ENCODE peak calls at places on chromosomes 6 and 20, in ten cellular contexts. Y is aorta; Z is IMR-90; P is effector memory CD4-positive, alpha-beta T cell; C is SJCRH30; Q is RWPE2; D is lower lobe of right lung; J is fibroblast of lung; F is heart right ventricle; N is uterus. M is an unnamed sample. For H3K36me3, the result is how much of the 10 kb centered on the place peaks cover.

GRCh38 chr6:56729719-56730118 is 87.0 kb upstream of the DST start:
- DNase-seq in Y (no peak), Z (peak), P (no peak), C (no peak), Q (no peak), D (no peak), J (peak), F (no peak), N (no peak), M (no peak)

GRCh38 chr6:116180375-116180774 is 54.4 kb upstream of the COL10A1 start:
- DNase-seq in Y (no peak), Z (no peak), P (no peak), C (no peak), Q (no peak), D (no peak), J (no peak), F (no peak), N (no peak), M (no peak)

GRCh38 chr6:149890629-149891045 is 7.3 kb downstream of the RAET1E start:
- DNase-seq in Y (no peak), Z (no peak), P (no peak), C (no peak), Q (no peak), D (no peak), J (no peak), F (no peak), N (no peak), M (no peak)

GRCh38 chr6:157570752-157571151 is 189.8 kb downstream of the ZDHHC14 start:
- DNase-seq in Y (no peak), Z (no peak), P (no peak), C (no peak), Q (no peak), D (no peak), J (no peak), F (no peak), N (no peak), M (no peak)

GRCh38 chr6:33375143-33375649 is 16.4 kb upstream of the KIFC1 start:
- DNase-seq in Y (peak), Z (peak), P (no peak), C (no peak), Q (peak), D (peak), J (peak), F (peak), N (peak), M (peak)

GRCh38 chr20:4937422-4938319 is 63.6 kb downstream of the SLC23A2 start:
- DNase-seq in Y (no peak), Z (peak), P (no peak), C (peak), Q (no peak), D (no peak), J (no peak), F (no peak), N (no peak), M (no peak)

GRCh38 chr6:155130161-155130853 is 133.5 kb upstream of the CLDN20 start:
- DNase-seq in Y (no peak), Z (no peak), P (no peak), C (no peak), Q (no peak), D (no peak), J (peak), F (no peak), N (no peak), M (no peak)

GRCh38 chr6:127939442-127940066 is 38.7 kb upstream of the THEMIS start:
- DNase-seq in Y (no peak), Z (no peak), P (no peak), C (no peak), Q (no peak), D (no peak), J (peak), F (no peak), N (no peak), M (no peak)

GRCh38 chr6:8085053-8085511 is 17.3 kb downstream of the EEF1E1 start:
- DNase-seq in Y (peak), Z (peak), P (no peak), C (peak), Q (peak), D (no peak), J (peak), F (no peak), N (no peak), M (no peak)

GRCh38 chr6:30411515-30412207 is 66.7 kb downstream of the RPP21 start:
- DNase-seq in Y (peak), Z (peak), P (peak), C (peak), Q (no peak), D (peak), J (peak), F (peak), N (peak), M (no peak)

GRCh38 chr20:11799131-11799800 is 118.4 kb upstream of the BTBD3 start:
- DNase-seq in Y (no peak), Z (no peak), P (no peak), C (no peak), Q (no peak), D (no peak), J (no peak), F (no peak), N (no peak), M (no peak)

GRCh38 chr6:165204807-165205545 is 104.4 kb downstream of the C6orf118 start:
- DNase-seq in Y (no peak), Z (no peak), P (no peak), C (no peak), Q (no peak), D (no peak), J (no peak), F (no peak), N (no peak), M (no peak)

GRCh38 chr6:45595010-45595851 is 217.5 kb upstream of the SUPT3H start:
- DNase-seq in Y (no peak), Z (no peak), P (no peak), C (no peak), Q (no peak), D (no peak), J (no peak), F (no peak), N (no peak), M (no peak)

GRCh38 chr6:166942393-166943168 is 13.8 kb downstream of the RNASET2 start:
- DNase-seq in Y (no peak), Z (peak), P (peak), C (no peak), Q (no peak), D (peak), J (peak), F (no peak), N (no peak), M (no peak)

GRCh38 chr6:163001341-163001740 is 273.6 kb downstream of the PACRG start:
- DNase-seq in Y (no peak), Z (no peak), P (no peak), C (no peak), Q (no peak), D (no peak), J (peak), F (no peak), N (no peak), M (no peak)

GRCh38 chr20:1295276-1295930 is 29.3 kb downstream of the SNPH start:
- DNase-seq in Y (no peak), Z (no peak), P (no peak), C (no peak), Q (no peak), D (no peak), J (no peak), F (no peak), N (no peak), M (no peak)

GRCh38 chr6:39729945-39730344 is 4.7 kb upstream of the KIF6 start:
- DNase-seq in Y (no peak), Z (no peak), P (no peak), C (no peak), Q (no peak), D (no peak), J (no peak), F (no peak), N (no peak), M (no peak)

GRCh38 chr6:26330835-26331808 is 33.9 kb upstream of the BTN3A2 start:
- DNase-seq in Y (no peak), Z (peak), P (no peak), C (no peak), Q (no peak), D (no peak), J (peak), F (no peak), N (no peak), M (no peak)

GRCh38 chr6:26223213-26223612 is 136.0 kb downstream of the HFE start:
- DNase-seq in Y (no peak), Z (peak), P (no peak), C (no peak), Q (no peak), D (no peak), J (peak), F (no peak), N (no peak), M (no peak)

GRCh38 chr6:19705606-19706005 is 131.6 kb upstream of the ID4 start:
- DNase-seq in Y (no peak), Z (peak), P (no peak), C (no peak), Q (no peak), D (no peak), J (peak), F (no peak), N (no peak), M (no peak)

GRCh38 chr6:160917581-160917980 is 74.0 kb upstream of the MAP3K4 start:
- DNase-seq in Y (no peak), Z (no peak), P (no peak), C (no peak), Q (no peak), D (no peak), J (no peak), F (no peak), N (no peak), M (no peak)

GRCh38 chr6:10585232-10585887 is 64.2 kb downstream of the GCNT2 start:
- DNase-seq in Y (no peak), Z (no peak), P (no peak), C (no peak), Q (no peak), D (no peak), J (peak), F (no peak), N (no peak), M (no peak)

GRCh38 chr6:113684382-113684901 is 172.7 kb upstream of the MARCKS start:
- DNase-seq in Y (no peak), Z (peak), P (no peak), C (no peak), Q (no peak), D (no peak), J (peak), F (no peak), N (no peak), M (peak)

DNA sequence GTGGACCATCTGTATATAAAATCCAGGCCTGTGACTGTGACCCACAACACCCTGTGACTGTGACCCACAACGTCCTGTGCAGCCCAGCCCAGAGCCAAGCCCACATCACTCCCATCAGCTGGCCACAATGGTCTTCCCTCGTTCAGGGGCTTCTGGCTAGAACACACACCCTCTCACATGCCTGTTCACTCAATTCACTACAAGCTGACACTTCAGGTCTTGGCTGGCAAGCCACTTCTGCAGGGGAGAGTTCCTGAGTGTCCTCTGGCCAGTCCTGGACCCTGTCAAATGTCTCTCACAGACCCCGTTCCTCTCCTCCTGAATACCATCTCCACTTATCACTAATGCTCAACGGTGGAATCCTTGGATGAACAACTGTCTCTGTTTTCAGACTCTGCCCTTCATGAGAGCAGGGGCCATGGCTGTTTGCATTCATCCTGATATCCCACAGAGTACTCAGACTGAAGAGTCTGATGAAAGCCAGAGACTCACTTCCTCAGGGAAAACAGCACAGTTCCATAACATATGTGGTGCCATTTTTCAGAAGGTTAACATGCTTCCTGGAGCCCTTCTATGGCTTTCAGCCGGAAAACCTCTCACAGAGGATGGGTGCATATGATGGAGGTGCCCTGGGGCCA is 56.0 kb downstream of the MYH7B start:
- DNase-seq in Y (no peak), Z (no peak), P (no peak), C (peak), Q (peak), D (no peak), J (no peak), F (no peak), N (no peak), M (no peak)
- H3K36me3 ChIP-seq in Y (under half), Z (half or more), P (half or more), C (half or more), Q (half or more), D (half or more), J (under half), F (under half), N (under half), M (under half)

DNA sequence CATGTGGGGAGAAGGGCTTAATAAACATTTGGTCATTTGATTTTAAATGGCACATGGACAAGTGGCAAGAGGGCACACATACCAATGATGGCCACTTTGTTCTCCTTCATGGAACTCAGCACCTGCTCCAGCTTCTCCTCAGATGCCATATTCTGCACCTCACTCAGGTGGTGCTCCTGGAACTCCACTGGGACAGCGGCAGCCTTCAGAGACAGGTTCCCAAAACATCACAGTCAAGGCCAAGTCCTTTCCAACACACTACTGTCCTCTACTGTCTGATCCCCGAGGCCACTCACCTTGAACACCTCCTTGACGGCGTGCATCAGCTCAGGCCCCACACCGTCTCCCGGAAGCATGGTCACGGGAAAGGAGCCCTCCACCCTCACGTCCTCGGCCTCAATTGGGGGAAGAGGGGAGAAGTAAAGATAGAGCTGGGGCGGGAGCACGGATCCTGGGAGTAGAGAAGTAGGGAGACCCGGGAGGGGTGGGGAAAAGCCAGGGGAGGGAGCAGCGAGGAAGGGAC is 591 bp downstream of the IDH3B start:
- DNase-seq in Y (no peak), Z (no peak), P (no peak), C (no peak), Q (no peak), D (no peak), J (no peak), F (no peak), N (no peak), M (no peak)
- H3K27ac ChIP-seq in Y (no peak), Z (peak), P (peak), C (peak), Q (peak), D (peak), J (peak), F (peak), N (peak), M (peak)

DNA sequence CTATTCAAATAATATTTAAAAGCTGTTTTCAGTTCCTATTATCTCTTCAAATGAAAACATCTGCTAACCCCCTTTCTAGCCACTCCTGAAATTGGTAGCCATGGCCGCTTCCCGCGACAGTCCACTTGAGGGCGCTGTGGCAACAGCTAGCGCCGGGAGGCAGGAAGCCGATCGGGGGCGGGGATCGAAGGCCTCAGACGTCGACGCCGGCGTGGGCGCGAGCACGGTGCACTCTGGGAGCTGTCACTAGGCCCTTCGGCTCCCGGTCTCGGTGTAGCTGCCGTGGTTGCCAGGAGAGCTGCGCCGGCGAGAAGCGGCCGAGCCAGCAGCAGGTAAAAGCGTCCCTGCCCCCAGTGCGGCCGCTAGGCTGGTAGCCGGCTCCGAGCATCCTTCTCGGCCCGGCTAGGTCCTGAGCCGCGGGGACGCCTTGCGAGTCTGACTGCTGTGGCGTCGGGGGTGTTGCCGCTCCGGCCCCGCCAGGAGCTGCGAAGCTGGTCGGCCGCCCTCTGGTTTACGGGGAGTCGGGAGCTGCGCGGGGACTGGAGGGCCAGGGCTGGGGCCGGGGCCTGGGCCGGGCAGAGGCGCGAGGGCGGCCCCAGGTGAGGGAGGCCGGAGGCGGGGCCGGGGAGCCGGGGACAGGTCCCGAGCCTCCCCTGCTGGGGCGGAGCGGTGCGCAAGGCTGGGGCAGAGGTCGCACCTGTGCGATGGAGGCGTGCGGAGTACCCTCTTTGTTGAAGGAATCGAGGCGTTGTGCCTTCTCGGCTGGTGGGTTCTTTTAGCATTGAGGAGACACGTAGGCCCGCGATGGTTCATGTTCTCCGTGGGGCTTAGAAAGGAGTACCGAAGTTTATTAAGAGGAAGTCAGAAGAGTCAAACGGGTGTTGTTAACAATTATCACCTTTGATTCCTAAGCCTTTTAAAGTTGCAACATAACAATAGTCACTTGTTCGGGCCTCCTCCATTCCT is at the start of gene DOP1A:
- DNase-seq in Y (peak), Z (peak), P (peak), C (peak), Q (peak), D (peak), J (peak), F (peak), N (peak), M (peak)
- H3K36me3 ChIP-seq in Y (under half), Z (under half), P (under half), C (under half), Q (under half), D (under half), J (under half), F (under half), N (under half), M (under half)

DNA sequence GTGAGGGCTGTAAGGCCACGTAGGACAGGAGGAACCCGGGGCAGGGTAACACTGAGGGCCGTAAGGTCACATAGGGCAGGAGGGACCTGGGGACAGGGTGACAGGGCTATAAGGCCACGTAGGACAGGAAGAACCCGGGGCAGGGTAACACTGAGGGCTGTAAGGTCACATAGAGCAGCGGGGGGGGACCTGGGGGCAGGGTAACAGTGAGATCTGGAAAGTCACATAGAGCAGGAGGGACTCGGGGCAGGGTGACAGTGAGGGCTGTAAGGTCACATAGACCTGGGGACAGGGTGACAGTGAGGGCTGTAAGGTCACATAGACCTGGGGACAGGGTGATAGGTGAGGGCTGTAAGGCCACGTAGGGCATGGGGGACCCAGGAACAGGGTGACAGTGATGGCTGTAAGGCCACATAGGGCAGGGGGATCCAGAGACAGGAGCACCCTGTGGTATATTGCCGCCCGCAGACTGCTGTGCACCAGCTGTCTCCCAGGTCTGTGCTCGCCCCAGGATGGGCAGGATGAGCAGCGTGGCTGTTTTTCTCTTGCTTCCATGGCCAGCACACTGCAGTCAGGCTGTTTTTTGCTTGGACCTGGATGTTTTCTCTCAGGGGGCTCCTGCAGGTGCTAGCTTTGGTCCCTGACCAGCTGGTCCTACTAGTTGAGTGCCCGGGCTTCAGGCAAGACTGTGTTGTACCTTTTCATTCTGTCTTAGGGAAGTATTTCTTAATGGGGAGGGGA is 55.7 kb downstream of the SYTL3 start:
- DNase-seq in Y (no peak), Z (no peak), P (no peak), C (no peak), Q (no peak), D (no peak), J (no peak), F (no peak), N (no peak), M (no peak)
- H3K27ac ChIP-seq in Y (no peak), Z (no peak), P (no peak), C (no peak), Q (peak), D (peak), J (no peak), F (peak), N (peak), M (no peak)

GRCh38 chr6:89682991-89683390 is 44.4 kb upstream of the LYRM2 start:
- DNase-seq in Y (no peak), Z (no peak), P (no peak), C (no peak), Q (no peak), D (no peak), J (no peak), F (no peak), N (no peak), M (no peak)
- H3K36me3 ChIP-seq in Y (under half), Z (half or more), P (half or more), C (half or more), Q (half or more), D (half or more), J (under half), F (under half), N (under half), M (under half)

GRCh38 chr6:135496805-135497411 is 632 bp downstream of the AHI1 start:
- DNase-seq in Y (no peak), Z (no peak), P (no peak), C (no peak), Q (no peak), D (no peak), J (no peak), F (no peak), N (no peak), M (no peak)
- H3K27ac ChIP-seq in Y (peak), Z (peak), P (peak), C (peak), Q (peak), D (peak), J (peak), F (peak), N (peak), M (peak)

GRCh38 chr6:5111626-5112025 is 26.5 kb downstream of the PPP1R3G start:
- DNase-seq in Y (no peak), Z (no peak), P (no peak), C (no peak), Q (no peak), D (no peak), J (no peak), F (no peak), N (no peak), M (no peak)
- H3K36me3 ChIP-seq in Y (under half), Z (under half), P (under half), C (under half), Q (under half), D (under half), J (under half), F (under half), N (under half), M (under half)